ENCODE peak calls at places on chromosome 2, in eight cellular contexts. Z, W, S, J, K, A, H and X are unnamed samples.

GRCh38 chr2:74760875-74761630 is 72.9 kb upstream of the HK2 start:
- DNase-seq in Z (no peak), W (no peak), S (no peak), J (no peak), K (no peak), A (no peak), H (no peak), X (no peak)

GRCh38 chr2:148362144-148362796 is 282.3 kb upstream of the EPC2 start:
- DNase-seq in Z (no peak), W (no peak), S (no peak), J (no peak), K (no peak), A (no peak), H (no peak), X (no peak)

GRCh38 chr2:237312021-237312755 is 101.8 kb downstream of the COL6A3 start:
- DNase-seq in Z (no peak), W (no peak), S (no peak), J (no peak), K (no peak), A (peak; percentile 53), H (no peak), X (no peak)

GRCh38 chr2:156005999-156006712 is 326.4 kb downstream of the NR4A2 start:
- DNase-seq in Z (no peak), W (no peak), S (no peak), J (no peak), K (no peak), A (no peak), H (no peak), X (peak; percentile 61)

GRCh38 chr2:196368546-196369225 is 197.3 kb upstream of the STK17B start:
- DNase-seq in Z (no peak), W (no peak), S (no peak), J (no peak), K (no peak), A (no peak), H (no peak), X (no peak)

GRCh38 chr2:210503622-210504300 is 27.2 kb upstream of the LANCL1 start:
- DNase-seq in Z (no peak), W (no peak), S (peak; percentile 14), J (no peak), K (no peak), A (peak; percentile 13), H (no peak), X (no peak)

GRCh38 chr2:120110507-120110906 is 97.6 kb downstream of the EPB41L5 start:
- DNase-seq in Z (no peak), W (no peak), S (peak; percentile 49), J (no peak), K (no peak), A (no peak), H (no peak), X (no peak)

GRCh38 chr2:86293612-86294011 is 43.8 kb downstream of the REEP1 start:
- DNase-seq in Z (no peak), W (no peak), S (no peak), J (no peak), K (no peak), A (no peak), H (no peak), X (no peak)

GRCh38 chr2:60885683-60886082 is 4.3 kb downstream of the REL start:
- DNase-seq in Z (no peak), W (no peak), S (no peak), J (no peak), K (no peak), A (no peak), H (no peak), X (no peak)

GRCh38 chr2:31193066-31193396 is 24.3 kb downstream of the CAPN14 start:
- DNase-seq in Z (no peak), W (no peak), S (no peak), J (no peak), K (no peak), A (no peak), H (no peak), X (no peak)

GRCh38 chr2:20382965-20383800 is 32.5 kb upstream of the PUM2 start:
- DNase-seq in Z (no peak), W (no peak), S (peak; percentile 77), J (no peak), K (peak; percentile 50), A (peak; percentile 28), H (no peak), X (no peak)

GRCh38 chr2:86628091-86628522 is 4.4 kb upstream of the RNF103 start:
- DNase-seq in Z (no peak), W (no peak), S (peak; percentile 23), J (no peak), K (no peak), A (no peak), H (no peak), X (no peak)

GRCh38 chr2:200308421-200309295 is 2.2 kb downstream of the SPATS2L start:
- DNase-seq in Z (no peak), W (no peak), S (peak; percentile 60), J (no peak), K (no peak), A (peak; percentile 44), H (no peak), X (no peak)

GRCh38 chr2:236642584-236643291 is 73.1 kb downstream of the ACKR3 start:
- DNase-seq in Z (no peak), W (peak; percentile 94), S (peak; percentile 98), J (no peak), K (peak; percentile 37), A (peak; percentile 94), H (peak; percentile 93), X (no peak)

GRCh38 chr2:125679903-125680302 is 976.1 kb upstream of the GYPC start:
- DNase-seq in Z (no peak), W (no peak), S (no peak), J (no peak), K (no peak), A (no peak), H (no peak), X (no peak)

GRCh38 chr2:24018241-24018640 is 8.4 kb downstream of the MFSD2B start:
- DNase-seq in Z (no peak), W (no peak), S (no peak), J (no peak), K (no peak), A (no peak), H (no peak), X (no peak)

GRCh38 chr2:72579595-72580180 is 246.1 kb downstream of the EXOC6B start:
- DNase-seq in Z (no peak), W (no peak), S (peak; percentile 76), J (no peak), K (peak; percentile 11), A (peak; percentile 76), H (no peak), X (no peak)

GRCh38 chr2:42953216-42953615 is 160.8 kb upstream of the HAAO start:
- DNase-seq in Z (no peak), W (no peak), S (no peak), J (no peak), K (no peak), A (no peak), H (no peak), X (no peak)

GRCh38 chr2:234191819-234192407 is 141.4 kb downstream of the SPP2 start:
- DNase-seq in Z (no peak), W (no peak), S (peak; percentile 42), J (no peak), K (no peak), A (peak; percentile 38), H (no peak), X (no peak)

GRCh38 chr2:238120463-238121298 is 17.8 kb upstream of the KLHL30 start:
- DNase-seq in Z (no peak), W (no peak), S (peak; percentile 36), J (peak; percentile 10), K (no peak), A (peak; percentile 40), H (no peak), X (peak; percentile 77)

GRCh38 chr2:10234409-10235094 is 68.2 kb upstream of the HPCAL1 start:
- DNase-seq in Z (no peak), W (no peak), S (no peak), J (no peak), K (no peak), A (no peak), H (peak; percentile 10), X (peak; percentile 72)

GRCh38 chr2:217520361-217521010 is 482.3 kb downstream of the TNS1 start:
- DNase-seq in Z (no peak), W (no peak), S (peak; percentile 13), J (no peak), K (no peak), A (no peak), H (no peak), X (no peak)

GRCh38 chr2:173755798-173756197 is 209.4 kb downstream of the SP3 start:
- DNase-seq in Z (no peak), W (no peak), S (no peak), J (no peak), K (no peak), A (no peak), H (no peak), X (no peak)

GRCh38 chr2:15856318-15856717 is 84.0 kb upstream of the MYCN start:
- DNase-seq in Z (no peak), W (no peak), S (no peak), J (no peak), K (no peak), A (no peak), H (no peak), X (no peak)

GRCh38 chr2:239275871-239276812 is 124.7 kb downstream of the HDAC4 start:
- DNase-seq in Z (no peak), W (peak; percentile 52), S (no peak), J (no peak), K (no peak), A (peak; percentile 26), H (peak; percentile 65), X (no peak)
- TF ChIP-seq CTCF in Z (no peak), W (no peak), S (no peak), J (no peak), K (no peak), A (no peak), H (no peak), X (no peak)

GRCh38 chr2:207625014-207625755 is at the start of gene METTL21A:
- DNase-seq in Z (peak; percentile 69), W (peak; percentile 71), S (peak; percentile 88), J (peak; percentile 95), K (no peak), A (peak; percentile 80), H (peak; percentile 86), X (no peak)
- TF ChIP-seq CTCF in Z (peak; percentile 56), W (peak; percentile 32), S (peak; percentile 58), J (peak; percentile 49), K (peak; percentile 52), A (peak; percentile 31), H (no peak), X (peak; percentile 74)

DNA sequence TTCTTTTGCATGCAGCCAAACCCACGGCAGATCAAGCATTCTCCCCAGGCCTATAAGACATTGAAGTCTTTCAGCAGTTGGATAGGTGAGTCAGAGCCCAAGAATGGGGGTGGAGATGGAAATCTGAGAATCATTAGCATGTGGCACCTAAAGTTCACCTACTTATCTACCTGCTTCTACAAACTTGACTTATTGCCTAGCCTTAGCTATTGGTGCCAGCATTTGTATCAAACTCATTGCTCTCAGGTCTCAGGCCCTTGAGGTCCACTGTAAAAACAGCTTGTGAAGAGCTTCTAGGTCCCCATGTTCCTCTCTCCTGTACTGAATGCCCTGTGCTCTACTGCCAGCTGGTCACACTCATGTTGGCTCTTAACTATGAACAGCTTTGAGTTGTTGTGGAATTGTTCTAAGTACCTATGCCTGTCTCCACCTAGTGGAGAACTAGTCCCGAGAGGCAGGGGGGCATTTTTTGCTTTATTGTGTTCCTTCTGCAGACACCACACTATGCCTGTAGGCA is 278.4 kb upstream of the SPRED2 start:
- DNase-seq in Z (no peak), W (no peak), S (peak; percentile 55), J (no peak), K (no peak), A (peak; percentile 8), H (no peak), X (no peak)
- TF ChIP-seq CTCF in Z (peak; percentile 39), W (no peak), S (peak; percentile 73), J (no peak), K (peak; percentile 52), A (peak; percentile 27), H (no peak), X (peak; percentile 39)

GRCh38 chr2:100482741-100483140 is 12.5 kb downstream of the NMS start:
- DNase-seq in Z (no peak), W (no peak), S (peak; percentile 5), J (no peak), K (no peak), A (peak; percentile 1), H (no peak), X (no peak)
- TF ChIP-seq CTCF in Z (no peak), W (no peak), S (peak; percentile 33), J (no peak), K (peak; percentile 26), A (peak; percentile 11), H (no peak), X (peak; percentile 21)